ENCODE peak calls at places on chromosomes 7 and 10, in four cellular contexts. U, Q, O and B are unnamed samples.

GRCh38 chr7:124276005-124276606 is 243.2 kb upstream of the TMEM229A start:
- DNase-seq in U (peak), O (peak), Q (peak), B (peak)

GRCh38 chr10:104209575-104210198 is 22.5 kb downstream of the CFAP43 start:
- DNase-seq in Q (peak), O (peak), U (peak), B (peak)

GRCh38 chr10:76697923-76698322 is 939.7 kb downstream of the KCNMA1 start:
- DNase-seq in Q (no peak), U (no peak), O (no peak), B (peak)

GRCh38 chr7:152336754-152337368 is 98.9 kb downstream of the KMT2C start:
- DNase-seq in Q (no peak), U (peak), O (peak), B (peak)

GRCh38 chr7:75650062-75650461 is 88.7 kb downstream of the HIP1 start:
- DNase-seq in U (peak), Q (peak), O (no peak), B (peak)

GRCh38 chr10:89175821-89176220 is 31.3 kb downstream of the CH25H start:
- DNase-seq in U (no peak), Q (no peak), O (no peak), B (peak)

GRCh38 chr7:20964214-20964613 is 177.5 kb upstream of the SP8 start:
- DNase-seq in Q (no peak), U (no peak), O (no peak), B (peak)

GRCh38 chr7:143882020-143882610 is 19.9 kb downstream of the TCAF1 start:
- DNase-seq in U (peak), Q (peak), O (peak), B (peak)

GRCh38 chr10:97412891-97413304 is 11.8 kb upstream of the RRP12 start:
- DNase-seq in O (no peak), Q (no peak), U (no peak), B (no peak)

GRCh38 chr10:28722065-28722803 is 44.9 kb downstream of the BAMBI start:
- DNase-seq in U (peak), O (peak), Q (peak), B (peak)

GRCh38 chr10:114403545-114404161 is 649 bp downstream of the AFAP1L2 start:
- DNase-seq in U (peak), O (no peak), Q (peak), B (peak)

GRCh38 chr7:123712619-123713018 is 36.2 kb downstream of the WASL start:
- DNase-seq in Q (no peak), U (no peak), O (peak), B (no peak)

GRCh38 chr7:122302826-122303521 is 1.6 kb downstream of the FEZF1 start:
- DNase-seq in U (no peak), Q (no peak), O (no peak), B (no peak)

GRCh38 chr7:71329030-71329668 is 197.2 kb downstream of the GALNT17 start:
- DNase-seq in O (no peak), Q (no peak), U (no peak), B (no peak)

GRCh38 chr10:103053659-103054581 is 135.8 kb downstream of the CNNM2 start:
- DNase-seq in Q (peak), O (peak), U (peak), B (peak)

GRCh38 chr7:117273325-117274292 is 49.2 kb downstream of the WNT2 start:
- DNase-seq in O (no peak), Q (no peak), U (no peak), B (no peak)

GRCh38 chr7:122298618-122299017 is 5.9 kb downstream of the FEZF1 start:
- DNase-seq in U (no peak), O (no peak), Q (no peak), B (no peak)

GRCh38 chr10:71075759-71076472 is 136.5 kb upstream of the UNC5B start:
- DNase-seq in O (no peak), Q (peak), U (peak), B (no peak)

GRCh38 chr10:71600856-71601255 is 118.7 kb downstream of the C10orf105 start:
- DNase-seq in U (no peak), O (peak), Q (no peak), B (no peak)

GRCh38 chr10:73853196-73853595 is 21.2 kb downstream of the CAMK2G start:
- DNase-seq in O (no peak), Q (no peak), U (no peak), B (no peak)
- H2BK5ac ChIP-seq in O (no peak), Q (no peak), U (no peak), B (no peak)

DNA sequence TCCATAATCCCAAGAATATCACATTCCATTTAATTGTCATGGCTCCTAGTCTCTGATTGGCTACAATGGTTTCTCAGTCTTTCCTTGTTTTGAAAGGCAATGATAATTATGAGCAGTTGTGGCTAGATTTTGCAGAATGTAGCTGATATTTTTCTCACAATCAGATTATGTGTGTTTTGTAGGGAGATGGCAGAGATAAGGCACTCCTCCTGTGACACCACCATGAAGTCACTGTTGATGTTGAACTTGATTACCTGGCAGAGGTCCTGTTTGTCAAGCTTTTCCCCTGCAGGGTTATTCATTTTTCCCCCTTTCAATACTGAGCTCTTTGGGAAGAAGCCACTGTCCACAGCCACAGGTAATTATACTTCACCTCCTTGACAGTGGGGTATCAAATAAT is 602.9 kb upstream of the PFKP start:
- DNase-seq in O (no peak), U (no peak), Q (no peak), B (no peak)
- H4K5ac ChIP-seq in O (no peak), U (no peak), Q (no peak), B (no peak)

DNA sequence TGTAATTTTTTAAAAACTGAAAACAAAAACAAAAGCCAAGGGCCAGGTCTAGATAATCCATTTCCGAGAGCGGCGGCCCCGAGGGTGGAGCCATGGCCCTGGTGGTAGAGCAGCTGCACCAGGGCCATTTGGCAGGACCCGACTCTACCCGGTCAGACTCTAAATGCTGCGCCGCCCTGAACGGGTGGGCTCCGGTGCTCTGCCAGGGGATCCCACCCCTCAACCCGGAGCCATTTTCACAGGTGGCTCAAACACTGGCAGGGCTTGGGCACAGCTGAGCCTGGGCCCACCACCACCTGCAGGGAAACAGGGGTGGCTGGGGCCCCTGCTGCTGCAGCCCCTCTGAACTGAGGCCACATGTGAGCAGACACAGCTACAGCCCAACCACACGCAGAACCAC is 56.9 kb downstream of the DPYSL4 start:
- DNase-seq in O (no peak), Q (no peak), U (no peak), B (no peak)
- H2BK5ac ChIP-seq in O (no peak), Q (no peak), U (no peak), B (no peak)

GRCh38 chr7:100547872-100548271 is 8.9 kb downstream of the AGFG2 start:
- DNase-seq in U (no peak), Q (no peak), O (no peak), B (no peak)

GRCh38 chr7:100546868-100547800 is 8.1 kb downstream of the AGFG2 start:
- DNase-seq in O (no peak), U (no peak), Q (no peak), B (no peak)

GRCh38 chr7:100556541-100556940 is 17.2 kb downstream of the SAP25 start:
- DNase-seq in O (peak), U (no peak), Q (no peak), B (no peak)

GRCh38 chr7:100553032-100553431 is 14.0 kb downstream of the AGFG2 start:
- DNase-seq in Q (no peak), O (no peak), U (no peak), B (no peak)

DNA sequence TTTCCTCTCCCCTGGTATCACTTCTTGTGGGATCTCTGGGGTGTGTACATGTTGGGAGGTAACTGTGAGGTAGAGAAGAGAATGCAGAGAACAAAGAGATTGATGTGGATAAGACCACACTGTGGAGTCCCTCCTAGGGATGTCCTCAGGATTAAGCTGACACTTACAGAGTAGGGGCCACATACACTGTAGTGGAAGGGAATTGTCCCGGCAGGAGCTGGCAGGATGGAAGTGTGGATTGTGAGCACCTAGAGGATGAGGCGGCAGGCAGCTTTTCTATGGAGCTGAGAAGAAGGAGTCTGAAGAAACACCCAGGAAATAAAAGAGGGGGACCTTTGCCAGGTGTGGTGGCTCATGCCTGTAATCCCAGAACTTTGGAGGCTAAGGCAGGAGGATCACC is 13.5 kb downstream of the AGFG2 start:
- DNase-seq in Q (no peak), U (no peak), O (no peak), B (no peak)
- H4K5ac ChIP-seq in Q (no peak), U (no peak), O (no peak), B (no peak)

GRCh38 chr7:346116-346898 is 56.3 kb downstream of the FOXL3 start:
- DNase-seq in Q (no peak), U (no peak), O (no peak), B (no peak)
- H2BK5ac ChIP-seq in Q (no peak), U (no peak), O (no peak), B (no peak)

DNA sequence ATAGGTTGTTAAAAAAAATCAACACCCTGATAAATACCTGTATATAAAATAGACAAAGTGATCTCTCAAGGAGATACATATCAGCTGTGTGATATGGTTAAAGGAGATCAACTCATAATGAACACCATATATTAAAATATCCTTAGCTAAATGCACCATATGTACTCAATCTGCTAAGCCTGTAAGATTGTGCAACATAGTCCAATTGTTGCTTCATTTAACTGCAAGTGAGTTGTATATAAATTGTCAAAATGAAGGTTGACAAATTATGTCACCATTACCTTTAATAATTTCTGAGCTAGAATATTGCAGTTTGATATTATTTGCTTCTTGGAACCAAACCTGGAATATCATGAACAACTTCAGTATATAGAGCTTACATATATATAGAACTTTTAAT is 283.7 kb downstream of the MALRD1 start:
- DNase-seq in O (peak), U (no peak), Q (no peak), B (no peak)
- H4K5ac ChIP-seq in O (no peak), U (no peak), Q (no peak), B (no peak)

GRCh38 chr7:107622937-107623336 is 37.7 kb upstream of the SLC26A4 start:
- DNase-seq in U (no peak), O (no peak), Q (no peak), B (no peak)
- H2BK5ac ChIP-seq in U (no peak), O (no peak), Q (no peak), B (no peak)

DNA sequence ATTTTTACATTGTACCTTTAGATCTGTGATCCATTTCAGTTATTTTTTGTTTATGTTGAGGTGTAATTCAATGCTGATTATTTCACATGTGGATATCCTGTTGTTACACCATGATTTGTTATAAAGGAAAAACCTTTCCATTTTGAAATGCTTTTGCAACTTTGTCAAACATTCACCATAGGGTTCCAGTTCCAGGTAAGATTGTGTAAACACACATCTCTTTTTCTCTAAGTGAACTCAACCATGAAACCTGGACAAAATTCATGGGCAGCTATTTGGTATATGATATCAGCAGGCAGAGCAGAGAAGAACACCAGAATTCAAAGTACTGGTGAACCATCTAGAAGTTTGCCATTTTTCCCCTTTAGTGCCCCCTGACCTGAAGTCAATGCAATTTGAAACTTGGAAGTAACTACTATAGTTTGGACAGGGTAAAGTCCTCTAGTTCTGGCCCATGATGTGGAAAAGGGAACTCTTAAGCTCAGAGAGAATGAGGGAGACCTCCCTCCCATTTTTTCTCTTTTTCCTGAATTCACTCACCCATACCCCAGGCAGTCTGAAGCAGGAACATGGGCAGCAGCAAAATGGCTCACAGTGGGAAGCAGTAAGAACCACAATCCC is 446.1 kb downstream of the ATRNL1 start:
- DNase-seq in O (no peak), Q (no peak), U (no peak), B (no peak)
- H4K5ac ChIP-seq in O (no peak), Q (no peak), U (no peak), B (no peak)